ENCODE peak calls at places on chromosomes 6 and 20, in five cellular contexts. One of them, this sample, is unnamed.
A peak's percentile ranks its signal among the peaks of the same experiment; 100 is the strongest.

GRCh38 chr6:41597246-41598000 is 40.8 kb upstream of the MDFI start:
- DNase-seq in small intestine: no peak
- DNase-seq in stimulated activated CD4-positive, alpha-beta T cell treated with anti-CD3 and anti-CD28 coated beads, Interleukin-1b, Interleukin-23, amount 100 ng/mL, for 1 hour: no peak
- DNase-seq in Caki2: no peak
- DNase-seq in endothelial cell: no peak
- DNase-seq in this sample: no peak

GRCh38 chr6:111585241-111585968 is 20.3 kb downstream of the TRAF3IP2 start:
- DNase-seq in small intestine: no peak
- DNase-seq in stimulated activated CD4-positive, alpha-beta T cell treated with anti-CD3 and anti-CD28 coated beads, Interleukin-1b, Interleukin-23, amount 100 ng/mL, for 1 hour: no peak
- DNase-seq in Caki2: no peak
- DNase-seq in endothelial cell: no peak
- DNase-seq in this sample: peak; percentile 76

GRCh38 chr6:151154418-151154817 is 85.3 kb upstream of the AKAP12 start:
- DNase-seq in small intestine: peak; percentile 36
- DNase-seq in stimulated activated CD4-positive, alpha-beta T cell treated with anti-CD3 and anti-CD28 coated beads, Interleukin-1b, Interleukin-23, amount 100 ng/mL, for 1 hour: no peak
- DNase-seq in Caki2: peak; percentile 26
- DNase-seq in endothelial cell: no peak
- DNase-seq in this sample: peak; percentile 64

GRCh38 chr6:83168556-83168955 is 24.5 kb downstream of the PGM3 start:
- DNase-seq in small intestine: no peak
- DNase-seq in stimulated activated CD4-positive, alpha-beta T cell treated with anti-CD3 and anti-CD28 coated beads, Interleukin-1b, Interleukin-23, amount 100 ng/mL, for 1 hour: no peak
- DNase-seq in Caki2: no peak
- DNase-seq in endothelial cell: no peak
- DNase-seq in this sample: no peak

GRCh38 chr6:123810214-123810613 is 6.5 kb downstream of the NKAIN2 start:
- DNase-seq in small intestine: no peak
- DNase-seq in stimulated activated CD4-positive, alpha-beta T cell treated with anti-CD3 and anti-CD28 coated beads, Interleukin-1b, Interleukin-23, amount 100 ng/mL, for 1 hour: no peak
- DNase-seq in Caki2: no peak
- DNase-seq in endothelial cell: no peak
- DNase-seq in this sample: no peak

GRCh38 chr20:60034231-60035110 is 76.2 kb downstream of the CDH26 start:
- DNase-seq in small intestine: no peak
- DNase-seq in stimulated activated CD4-positive, alpha-beta T cell treated with anti-CD3 and anti-CD28 coated beads, Interleukin-1b, Interleukin-23, amount 100 ng/mL, for 1 hour: no peak
- DNase-seq in Caki2: no peak
- DNase-seq in endothelial cell: no peak
- DNase-seq in this sample: no peak

GRCh38 chr6:39882567-39882953 is 51.7 kb downstream of the MOCS1 start:
- DNase-seq in small intestine: no peak
- DNase-seq in stimulated activated CD4-positive, alpha-beta T cell treated with anti-CD3 and anti-CD28 coated beads, Interleukin-1b, Interleukin-23, amount 100 ng/mL, for 1 hour: no peak
- DNase-seq in Caki2: peak; percentile 39
- DNase-seq in endothelial cell: no peak
- DNase-seq in this sample: peak; percentile 92

GRCh38 chr6:30007132-30007764 is 53.8 kb upstream of the POLR1H start:
- DNase-seq in small intestine: peak; percentile 56
- DNase-seq in stimulated activated CD4-positive, alpha-beta T cell treated with anti-CD3 and anti-CD28 coated beads, Interleukin-1b, Interleukin-23, amount 100 ng/mL, for 1 hour: no peak
- DNase-seq in Caki2: no peak
- DNase-seq in endothelial cell: peak; percentile 13
- DNase-seq in this sample: no peak

GRCh38 chr6:143224516-143224915 is 163.8 kb downstream of the AIG1 start:
- DNase-seq in small intestine: no peak
- DNase-seq in stimulated activated CD4-positive, alpha-beta T cell treated with anti-CD3 and anti-CD28 coated beads, Interleukin-1b, Interleukin-23, amount 100 ng/mL, for 1 hour: no peak
- DNase-seq in Caki2: no peak
- DNase-seq in endothelial cell: no peak
- DNase-seq in this sample: peak; percentile 6

GRCh38 chr6:90338409-90338808 is 41.8 kb upstream of the BACH2 start:
- DNase-seq in small intestine: no peak
- DNase-seq in stimulated activated CD4-positive, alpha-beta T cell treated with anti-CD3 and anti-CD28 coated beads, Interleukin-1b, Interleukin-23, amount 100 ng/mL, for 1 hour: no peak
- DNase-seq in Caki2: no peak
- DNase-seq in endothelial cell: no peak
- DNase-seq in this sample: peak; percentile 18

GRCh38 chr6:32092760-32093497 is 16.2 kb downstream of the TNXB start:
- DNase-seq in small intestine: no peak
- DNase-seq in stimulated activated CD4-positive, alpha-beta T cell treated with anti-CD3 and anti-CD28 coated beads, Interleukin-1b, Interleukin-23, amount 100 ng/mL, for 1 hour: no peak
- DNase-seq in Caki2: no peak
- DNase-seq in endothelial cell: no peak
- DNase-seq in this sample: peak; percentile 91

GRCh38 chr6:157559201-157559756 is 178.3 kb downstream of the ZDHHC14 start:
- DNase-seq in small intestine: no peak
- DNase-seq in stimulated activated CD4-positive, alpha-beta T cell treated with anti-CD3 and anti-CD28 coated beads, Interleukin-1b, Interleukin-23, amount 100 ng/mL, for 1 hour: no peak
- DNase-seq in Caki2: no peak
- DNase-seq in endothelial cell: no peak
- DNase-seq in this sample: no peak

GRCh38 chr6:145756170-145756662 is 20.9 kb upstream of the EPM2A start:
- DNase-seq in small intestine: peak; percentile 31
- DNase-seq in stimulated activated CD4-positive, alpha-beta T cell treated with anti-CD3 and anti-CD28 coated beads, Interleukin-1b, Interleukin-23, amount 100 ng/mL, for 1 hour: no peak
- DNase-seq in Caki2: peak; percentile 24
- DNase-seq in endothelial cell: no peak
- DNase-seq in this sample: peak; percentile 90

GRCh38 chr6:91718198-91718597 is 1131.3 kb upstream of the MAP3K7 start:
- DNase-seq in small intestine: no peak
- DNase-seq in stimulated activated CD4-positive, alpha-beta T cell treated with anti-CD3 and anti-CD28 coated beads, Interleukin-1b, Interleukin-23, amount 100 ng/mL, for 1 hour: no peak
- DNase-seq in Caki2: no peak
- DNase-seq in endothelial cell: no peak
- DNase-seq in this sample: no peak

GRCh38 chr6:166779381-166779780 is 152.3 kb upstream of the RPS6KA2 start:
- DNase-seq in small intestine: no peak
- DNase-seq in stimulated activated CD4-positive, alpha-beta T cell treated with anti-CD3 and anti-CD28 coated beads, Interleukin-1b, Interleukin-23, amount 100 ng/mL, for 1 hour: no peak
- DNase-seq in Caki2: no peak
- DNase-seq in endothelial cell: no peak
- DNase-seq in this sample: no peak

GRCh38 chr6:119445666-119446622 is 96.4 kb upstream of the MAN1A1 start:
- DNase-seq in small intestine: no peak
- DNase-seq in stimulated activated CD4-positive, alpha-beta T cell treated with anti-CD3 and anti-CD28 coated beads, Interleukin-1b, Interleukin-23, amount 100 ng/mL, for 1 hour: no peak
- DNase-seq in Caki2: no peak
- DNase-seq in endothelial cell: no peak
- DNase-seq in this sample: peak; percentile 57

GRCh38 chr6:82000551-82000950 is 247.0 kb downstream of the IBTK start:
- DNase-seq in small intestine: no peak
- DNase-seq in stimulated activated CD4-positive, alpha-beta T cell treated with anti-CD3 and anti-CD28 coated beads, Interleukin-1b, Interleukin-23, amount 100 ng/mL, for 1 hour: no peak
- DNase-seq in Caki2: no peak
- DNase-seq in endothelial cell: no peak
- DNase-seq in this sample: no peak

GRCh38 chr6:108363756-108364356 is 69.0 kb downstream of the AFG1L start:
- DNase-seq in small intestine: peak; percentile 14
- DNase-seq in stimulated activated CD4-positive, alpha-beta T cell treated with anti-CD3 and anti-CD28 coated beads, Interleukin-1b, Interleukin-23, amount 100 ng/mL, for 1 hour: no peak
- DNase-seq in Caki2: no peak
- DNase-seq in endothelial cell: no peak
- DNase-seq in this sample: no peak

GRCh38 chr6:164106345-164106769 is 691.8 kb downstream of the QKI start:
- DNase-seq in small intestine: no peak
- DNase-seq in stimulated activated CD4-positive, alpha-beta T cell treated with anti-CD3 and anti-CD28 coated beads, Interleukin-1b, Interleukin-23, amount 100 ng/mL, for 1 hour: no peak
- DNase-seq in Caki2: no peak
- DNase-seq in endothelial cell: peak; percentile 60
- DNase-seq in this sample: no peak

GRCh38 chr6:35469711-35470662 is 1.8 kb downstream of the RPL10A start:
- DNase-seq in small intestine: peak; percentile 38
- DNase-seq in stimulated activated CD4-positive, alpha-beta T cell treated with anti-CD3 and anti-CD28 coated beads, Interleukin-1b, Interleukin-23, amount 100 ng/mL, for 1 hour: no peak
- DNase-seq in Caki2: no peak
- DNase-seq in endothelial cell: no peak
- DNase-seq in this sample: no peak

GRCh38 chr6:3471711-3472110 is 14.9 kb upstream of the SLC22A23 start:
- DNase-seq in small intestine: peak; percentile 40
- DNase-seq in stimulated activated CD4-positive, alpha-beta T cell treated with anti-CD3 and anti-CD28 coated beads, Interleukin-1b, Interleukin-23, amount 100 ng/mL, for 1 hour: no peak
- DNase-seq in Caki2: no peak
- DNase-seq in endothelial cell: no peak
- DNase-seq in this sample: no peak

GRCh38 chr6:106889692-106890091 is 84.8 kb downstream of the CD24 start:
- DNase-seq in small intestine: no peak
- DNase-seq in stimulated activated CD4-positive, alpha-beta T cell treated with anti-CD3 and anti-CD28 coated beads, Interleukin-1b, Interleukin-23, amount 100 ng/mL, for 1 hour: no peak
- DNase-seq in Caki2: no peak
- DNase-seq in endothelial cell: no peak
- DNase-seq in this sample: no peak

GRCh38 chr6:21595265-21595950 is 1.9 kb downstream of the SOX4 start:
- DNase-seq in small intestine: peak; percentile 41
- DNase-seq in stimulated activated CD4-positive, alpha-beta T cell treated with anti-CD3 and anti-CD28 coated beads, Interleukin-1b, Interleukin-23, amount 100 ng/mL, for 1 hour: no peak
- DNase-seq in Caki2: peak; percentile 58
- DNase-seq in endothelial cell: peak; percentile 35
- DNase-seq in this sample: peak; percentile 30

This sample was measured in mesenchymal stem cell.